ENCODE peak calls at places on chromosomes 12 and 14, in seven cellular contexts. X is NCI-H2171 treated with DMSO at 0.1 percent for 48 hours; B is T-helper 22 cell; K is naive thymus-derived CD8-positive, alpha-beta T cell; Z is A549; Y is NCI-H1092 treated with DMSO at 0.1 percent for 48 hours; D is C1 segment of cervical spinal cord. O is an unnamed sample.

GRCh38 chr12:57726151-57726883 is 12.2 kb downstream of the AGAP2 start:
- DNase-seq in X (peak; percentile 90), B (no peak), K (no peak), Z (peak; percentile 97), Y (peak; percentile 45), D (no peak), O (peak; percentile 78)

GRCh38 chr12:88658009-88658408 is 77.7 kb upstream of the KITLG start:
- DNase-seq in X (no peak), B (no peak), K (no peak), Z (no peak), Y (no peak), D (no peak), O (no peak)

GRCh38 chr12:111367661-111368221 is 1.2 kb downstream of the PHETA1 start:
- DNase-seq in X (no peak), B (no peak), K (no peak), Z (no peak), Y (no peak), D (no peak), O (no peak)

GRCh38 chr12:22256076-22256475 is 78.4 kb downstream of the ST8SIA1 start:
- DNase-seq in X (no peak), B (no peak), K (no peak), Z (no peak), Y (no peak), D (no peak), O (no peak)

GRCh38 chr12:5102806-5103205 is 59.1 kb downstream of the KCNA5 start:
- DNase-seq in X (no peak), B (no peak), K (no peak), Z (no peak), Y (no peak), D (no peak), O (no peak)

GRCh38 chr14:101499080-101499479 is 62.2 kb upstream of the DIO3 start:
- DNase-seq in X (no peak), B (no peak), K (no peak), Z (no peak), Y (no peak), D (no peak), O (no peak)

GRCh38 chr12:130044991-130045621 is 117.2 kb upstream of the FZD10 start:
- DNase-seq in X (no peak), B (no peak), K (no peak), Z (no peak), Y (peak; percentile 49), D (no peak), O (no peak)

GRCh38 chr12:67826148-67826547 is 163.1 kb upstream of the IFNG-AS1 start:
- DNase-seq in X (no peak), B (no peak), K (no peak), Z (no peak), Y (no peak), D (no peak), O (no peak)

GRCh38 chr14:21039585-21040369 is 2.4 kb upstream of the RNASE7 start:
- DNase-seq in X (peak; percentile 76), B (no peak), K (peak; percentile 37), Z (peak; percentile 66), Y (peak; percentile 54), D (peak; percentile 15), O (peak; percentile 79)

O was measured in NCI-H1694 treated with DMSO at 0.1 percent for 48 hours.